ENCODE peak calls at places on chromosome 6, in ten cellular contexts. M is ELR; L is activated T-helper 1 cell treated with anti-CD3 and anti-CD28 coated beads, Interleukin-12 subunit alpha, Interleukin-12 subunit beta, Interleukin-2, Interleukin-4 antibody, amounts not matched to agents 30 ng/mL and 10 ng/mL and 1 ng/mL, durations not matched to agents 14 hours and 24 hours and 36 hours; Y is activated CD8-positive, alpha-beta memory T cell treated with anti-CD3 and anti-CD28 coated beads for 24 hours; J is activated CD4-positive, alpha-beta T cell treated with anti-CD3 and anti-CD28 coated beads, Interleukin-2, amount 50 U/mL, for 24 hours; I is NCI-H2029; U is EH; B is myocyte; P is right cardiac atrium; H is germinal center. R is an unnamed sample.

GRCh38 chr6:82040405-82041221 is 206.9 kb downstream of the IBTK start:
- DNase-seq in H (no peak), M (peak), U (peak), I (peak), P (no peak), L (no peak), Y (no peak), J (no peak), B (peak), R (peak)

GRCh38 chr6:100538086-100538485 is 73.4 kb upstream of the SIM1 start:
- DNase-seq in H (no peak), Y (no peak), L (no peak), U (peak), J (no peak), P (no peak), I (no peak), M (peak), B (no peak), R (no peak)

GRCh38 chr6:41518118-41518517 is 28.1 kb upstream of the FOXP4 start:
- DNase-seq in H (no peak), J (no peak), I (no peak), P (no peak), Y (no peak), L (no peak), M (no peak), B (no peak), U (no peak), R (no peak)

GRCh38 chr6:44771647-44772415 is 384.3 kb downstream of the CDC5L start:
- DNase-seq in U (no peak), Y (no peak), P (no peak), L (no peak), H (no peak), B (peak), M (no peak), J (no peak), I (no peak), R (no peak)

GRCh38 chr6:85078071-85078470 is 313.7 kb upstream of the TBX18 start:
- DNase-seq in I (no peak), Y (no peak), M (peak), P (no peak), L (no peak), J (no peak), U (peak), B (peak), H (no peak), R (peak)

GRCh38 chr6:137823826-137824501 is 43.1 kb upstream of the TNFAIP3 start:
- DNase-seq in J (no peak), B (no peak), I (no peak), P (peak), Y (no peak), M (peak), U (peak), H (no peak), L (peak), R (no peak)

GRCh38 chr6:11188161-11188915 is 44.1 kb downstream of the NEDD9 start:
- DNase-seq in P (no peak), L (no peak), I (peak), B (no peak), U (peak), M (peak), Y (no peak), J (no peak), H (no peak), R (peak)

GRCh38 chr6:6434723-6435122 is 114.3 kb upstream of the F13A1 start:
- DNase-seq in L (no peak), U (no peak), H (no peak), P (no peak), J (no peak), M (no peak), Y (no peak), I (no peak), B (no peak), R (no peak)

GRCh38 chr6:36843169-36843568 is 3.9 kb upstream of the CPNE5 start:
- DNase-seq in J (no peak), L (no peak), H (no peak), B (no peak), P (no peak), M (no peak), I (no peak), U (no peak), Y (no peak), R (no peak)

GRCh38 chr6:72944660-72945059 is 280.6 kb downstream of the KHDC1L start:
- DNase-seq in M (no peak), B (peak), P (no peak), J (no peak), H (no peak), I (no peak), Y (no peak), U (peak), L (no peak), R (no peak)

GRCh38 chr6:16783952-16784351 is 22.7 kb upstream of the ATXN1 start:
- DNase-seq in J (no peak), I (no peak), U (no peak), P (no peak), B (no peak), L (no peak), H (no peak), M (no peak), Y (no peak), R (no peak)

GRCh38 chr6:106801256-106801655 is 171.9 kb downstream of the QRSL1 start:
- DNase-seq in M (no peak), I (no peak), H (no peak), P (no peak), B (no peak), Y (no peak), U (no peak), L (no peak), J (no peak), R (no peak)

GRCh38 chr6:20712011-20712410 is 177.8 kb downstream of the CDKAL1 start:
- DNase-seq in B (no peak), U (no peak), L (no peak), J (no peak), H (no peak), Y (no peak), I (peak), P (no peak), M (peak), R (peak)

GRCh38 chr6:149176971-149177667 is 140.4 kb upstream of the TAB2 start:
- DNase-seq in Y (no peak), U (no peak), I (no peak), J (no peak), H (no peak), M (no peak), L (no peak), B (no peak), P (no peak), R (no peak)

GRCh38 chr6:77834591-77834996 is 181.8 kb downstream of the MEI4 start:
- DNase-seq in M (no peak), Y (no peak), I (no peak), U (no peak), P (no peak), J (no peak), H (no peak), L (no peak), B (no peak), R (no peak)

GRCh38 chr6:44223471-44224153 is at the start of gene SLC29A1:
- DNase-seq in H (peak), P (peak), I (peak), U (peak), M (peak), Y (peak), B (peak), L (peak), J (peak), R (peak)

GRCh38 chr6:26494117-26494516 is 6.0 kb upstream of the BTN1A1 start:
- DNase-seq in B (no peak), I (no peak), U (no peak), Y (no peak), J (no peak), P (no peak), M (no peak), L (no peak), H (no peak), R (no peak)

GRCh38 chr6:25499851-25500250 is 152.2 kb upstream of the SCGN start:
- DNase-seq in B (no peak), U (peak), P (no peak), Y (no peak), L (no peak), I (no peak), H (no peak), J (no peak), M (no peak), R (peak)

GRCh38 chr6:117501722-117502121 is 19.2 kb downstream of the DCBLD1 start:
- DNase-seq in B (no peak), Y (no peak), L (no peak), M (no peak), J (no peak), U (no peak), H (no peak), I (no peak), P (no peak), R (no peak)

GRCh38 chr6:46203388-46203787 is 32.6 kb upstream of the ENPP5 start:
- DNase-seq in J (no peak), B (peak), L (no peak), M (no peak), H (no peak), P (no peak), U (no peak), Y (no peak), I (no peak), R (no peak)

GRCh38 chr6:152705327-152705726 is 7.6 kb downstream of the MYCT1 start:
- DNase-seq in H (no peak), J (no peak), I (no peak), L (no peak), P (no peak), B (no peak), M (no peak), Y (no peak), U (no peak), R (no peak)

GRCh38 chr6:32945106-32945761 is 4.4 kb upstream of the HLA-DMB start:
- DNase-seq in L (no peak), B (no peak), U (no peak), M (no peak), Y (peak), P (no peak), J (no peak), H (peak), I (no peak), R (no peak)

GRCh38 chr6:53432318-53433161 is 83.8 kb upstream of the ELOVL5 start:
- DNase-seq in I (peak), J (no peak), H (no peak), M (peak), Y (no peak), B (peak), U (peak), P (no peak), L (no peak), R (peak)